ENCODE peak calls at places on chromosome 3, in eight cellular contexts. One of them, this sample, is unnamed.

GRCh38 chr3:57060089-57060829 is at the start of gene SPATA12:
- DNase-seq in GM23248: peak; percentile 96
- DNase-seq in GM13976: no peak
- DNase-seq in DMS153: peak; percentile 41
- DNase-seq in iPS-NIHi11: peak; percentile 92
- DNase-seq in HEK293T: peak; percentile 47
- DNase-seq in activated CD8-positive, alpha-beta memory T cell treated with anti-CD3 and anti-CD28 coated beads for 48 hours: no peak
- DNase-seq in bronchial epithelial cell: peak; percentile 98
- DNase-seq in this sample: peak; percentile 80

GRCh38 chr3:32143849-32144757 is 37.7 kb downstream of the GPD1L start:
- DNase-seq in activated CD8-positive, alpha-beta memory T cell treated with anti-CD3 and anti-CD28 coated beads for 48 hours: no peak
- DNase-seq in GM23248: peak; percentile 88
- DNase-seq in bronchial epithelial cell: peak; percentile 93
- DNase-seq in HEK293T: peak; percentile 77
- DNase-seq in DMS153: no peak
- DNase-seq in iPS-NIHi11: peak; percentile 78
- DNase-seq in GM13976: peak; percentile 63
- DNase-seq in this sample: peak; percentile 96

GRCh38 chr3:139538733-139539132 is 809 bp downstream of the RBP1 start:
- DNase-seq in GM13976: no peak
- DNase-seq in iPS-NIHi11: no peak
- DNase-seq in DMS153: no peak
- DNase-seq in HEK293T: no peak
- DNase-seq in activated CD8-positive, alpha-beta memory T cell treated with anti-CD3 and anti-CD28 coated beads for 48 hours: no peak
- DNase-seq in GM23248: no peak
- DNase-seq in bronchial epithelial cell: no peak
- DNase-seq in this sample: peak; percentile 10

GRCh38 chr3:125121246-125122010 is 65.6 kb upstream of the HEG1 start:
- DNase-seq in HEK293T: no peak
- DNase-seq in bronchial epithelial cell: no peak
- DNase-seq in activated CD8-positive, alpha-beta memory T cell treated with anti-CD3 and anti-CD28 coated beads for 48 hours: no peak
- DNase-seq in iPS-NIHi11: no peak
- DNase-seq in GM23248: no peak
- DNase-seq in DMS153: no peak
- DNase-seq in GM13976: peak; percentile 74
- DNase-seq in this sample: no peak

GRCh38 chr3:125440559-125440955 is 65.4 kb upstream of the ZNF148 start:
- DNase-seq in DMS153: no peak
- DNase-seq in activated CD8-positive, alpha-beta memory T cell treated with anti-CD3 and anti-CD28 coated beads for 48 hours: no peak
- DNase-seq in bronchial epithelial cell: no peak
- DNase-seq in HEK293T: no peak
- DNase-seq in GM23248: no peak
- DNase-seq in GM13976: no peak
- DNase-seq in iPS-NIHi11: no peak
- DNase-seq in this sample: no peak

GRCh38 chr3:95341314-95341713 is 1278.5 kb downstream of the NSUN3 start:
- DNase-seq in GM13976: no peak
- DNase-seq in activated CD8-positive, alpha-beta memory T cell treated with anti-CD3 and anti-CD28 coated beads for 48 hours: no peak
- DNase-seq in DMS153: no peak
- DNase-seq in bronchial epithelial cell: no peak
- DNase-seq in GM23248: no peak
- DNase-seq in iPS-NIHi11: no peak
- DNase-seq in HEK293T: no peak
- DNase-seq in this sample: no peak

GRCh38 chr3:4395448-4395847 is 71.6 kb downstream of the SUMF1 start:
- DNase-seq in bronchial epithelial cell: no peak
- DNase-seq in activated CD8-positive, alpha-beta memory T cell treated with anti-CD3 and anti-CD28 coated beads for 48 hours: no peak
- DNase-seq in DMS153: no peak
- DNase-seq in HEK293T: no peak
- DNase-seq in GM23248: peak; percentile 21
- DNase-seq in iPS-NIHi11: no peak
- DNase-seq in GM13976: no peak
- DNase-seq in this sample: no peak

GRCh38 chr3:58237238-58237939 is at the start of gene ABHD6:
- DNase-seq in bronchial epithelial cell: no peak
- DNase-seq in activated CD8-positive, alpha-beta memory T cell treated with anti-CD3 and anti-CD28 coated beads for 48 hours: peak; percentile 80
- DNase-seq in iPS-NIHi11: peak; percentile 93
- DNase-seq in GM23248: peak; percentile 86
- DNase-seq in HEK293T: peak; percentile 88
- DNase-seq in DMS153: no peak
- DNase-seq in GM13976: peak; percentile 92
- DNase-seq in this sample: peak; percentile 76

GRCh38 chr3:187507266-187507665 is 139.1 kb downstream of the RTP4 start:
- DNase-seq in activated CD8-positive, alpha-beta memory T cell treated with anti-CD3 and anti-CD28 coated beads for 48 hours: no peak
- DNase-seq in DMS153: no peak
- DNase-seq in bronchial epithelial cell: peak; percentile 37
- DNase-seq in HEK293T: no peak
- DNase-seq in GM13976: no peak
- DNase-seq in GM23248: no peak
- DNase-seq in iPS-NIHi11: no peak
- DNase-seq in this sample: no peak

GRCh38 chr3:179027326-179027900 is 44.2 kb downstream of the ZMAT3 start:
- DNase-seq in DMS153: no peak
- DNase-seq in GM23248: peak; percentile 35
- DNase-seq in GM13976: no peak
- DNase-seq in iPS-NIHi11: no peak
- DNase-seq in bronchial epithelial cell: no peak
- DNase-seq in HEK293T: no peak
- DNase-seq in activated CD8-positive, alpha-beta memory T cell treated with anti-CD3 and anti-CD28 coated beads for 48 hours: no peak
- DNase-seq in this sample: no peak

GRCh38 chr3:2921903-2922302 is 188.3 kb downstream of the IL5RA start:
- DNase-seq in bronchial epithelial cell: peak; percentile 4
- DNase-seq in GM23248: peak; percentile 5
- DNase-seq in HEK293T: no peak
- DNase-seq in DMS153: no peak
- DNase-seq in GM13976: peak; percentile 45
- DNase-seq in iPS-NIHi11: peak; percentile 7
- DNase-seq in activated CD8-positive, alpha-beta memory T cell treated with anti-CD3 and anti-CD28 coated beads for 48 hours: no peak
- DNase-seq in this sample: peak; percentile 11

GRCh38 chr3:184637705-184638104 is 74.2 kb downstream of the MAGEF1 start:
- DNase-seq in HEK293T: no peak
- DNase-seq in GM13976: no peak
- DNase-seq in bronchial epithelial cell: no peak
- DNase-seq in activated CD8-positive, alpha-beta memory T cell treated with anti-CD3 and anti-CD28 coated beads for 48 hours: no peak
- DNase-seq in iPS-NIHi11: no peak
- DNase-seq in DMS153: no peak
- DNase-seq in GM23248: no peak
- DNase-seq in this sample: no peak

GRCh38 chr3:197154-197855 is 742 bp downstream of the CHL1 start:
- DNase-seq in GM13976: peak; percentile 44
- DNase-seq in activated CD8-positive, alpha-beta memory T cell treated with anti-CD3 and anti-CD28 coated beads for 48 hours: no peak
- DNase-seq in iPS-NIHi11: peak; percentile 4
- DNase-seq in GM23248: no peak
- DNase-seq in HEK293T: no peak
- DNase-seq in DMS153: no peak
- DNase-seq in bronchial epithelial cell: no peak
- DNase-seq in this sample: no peak

GRCh38 chr3:45659661-45660566 is 29.3 kb upstream of the SACM1L start:
- DNase-seq in GM13976: peak; percentile 53
- DNase-seq in HEK293T: peak; percentile 75
- DNase-seq in bronchial epithelial cell: peak; percentile 66
- DNase-seq in DMS153: no peak
- DNase-seq in activated CD8-positive, alpha-beta memory T cell treated with anti-CD3 and anti-CD28 coated beads for 48 hours: no peak
- DNase-seq in GM23248: peak; percentile 84
- DNase-seq in iPS-NIHi11: peak; percentile 80
- DNase-seq in this sample: peak; percentile 64

GRCh38 chr3:79015854-79016253 is 751.9 kb downstream of the ROBO1 start:
- DNase-seq in activated CD8-positive, alpha-beta memory T cell treated with anti-CD3 and anti-CD28 coated beads for 48 hours: no peak
- DNase-seq in GM23248: no peak
- DNase-seq in iPS-NIHi11: no peak
- DNase-seq in bronchial epithelial cell: no peak
- DNase-seq in HEK293T: no peak
- DNase-seq in GM13976: no peak
- DNase-seq in DMS153: no peak
- DNase-seq in this sample: no peak

GRCh38 chr3:171327441-171328174 is 132.6 kb downstream of the TNIK start:
- DNase-seq in GM23248: no peak
- DNase-seq in HEK293T: no peak
- DNase-seq in DMS153: no peak
- DNase-seq in bronchial epithelial cell: no peak
- DNase-seq in GM13976: no peak
- DNase-seq in activated CD8-positive, alpha-beta memory T cell treated with anti-CD3 and anti-CD28 coated beads for 48 hours: no peak
- DNase-seq in iPS-NIHi11: no peak
- DNase-seq in this sample: no peak

GRCh38 chr3:42191443-42191747 is 74.6 kb downstream of the CCK start:
- DNase-seq in iPS-NIHi11: no peak
- DNase-seq in HEK293T: no peak
- DNase-seq in GM23248: no peak
- DNase-seq in DMS153: no peak
- DNase-seq in bronchial epithelial cell: no peak
- DNase-seq in GM13976: no peak
- DNase-seq in activated CD8-positive, alpha-beta memory T cell treated with anti-CD3 and anti-CD28 coated beads for 48 hours: no peak
- DNase-seq in this sample: no peak

GRCh38 chr3:4270726-4271125 is 32.4 kb upstream of the SETMAR start:
- DNase-seq in DMS153: no peak
- DNase-seq in GM23248: peak; percentile 4
- DNase-seq in activated CD8-positive, alpha-beta memory T cell treated with anti-CD3 and anti-CD28 coated beads for 48 hours: no peak
- DNase-seq in GM13976: peak; percentile 19
- DNase-seq in bronchial epithelial cell: no peak
- DNase-seq in iPS-NIHi11: no peak
- DNase-seq in HEK293T: no peak
- DNase-seq in this sample: no peak

GRCh38 chr3:149813367-149814281 is 609 bp downstream of the RNF13 start:
- DNase-seq in HEK293T: peak; percentile 18
- DNase-seq in bronchial epithelial cell: peak; percentile 71
- DNase-seq in DMS153: no peak
- DNase-seq in GM23248: peak; percentile 81
- DNase-seq in iPS-NIHi11: peak; percentile 44
- DNase-seq in GM13976: peak; percentile 9
- DNase-seq in activated CD8-positive, alpha-beta memory T cell treated with anti-CD3 and anti-CD28 coated beads for 48 hours: peak; percentile 7
- DNase-seq in this sample: peak; percentile 59

GRCh38 chr3:42655331-42655888 is 1.9 kb downstream of the ZBTB47 start:
- DNase-seq in activated CD8-positive, alpha-beta memory T cell treated with anti-CD3 and anti-CD28 coated beads for 48 hours: no peak
- DNase-seq in DMS153: no peak
- DNase-seq in GM13976: peak; percentile 42
- DNase-seq in HEK293T: no peak
- DNase-seq in GM23248: peak; percentile 59
- DNase-seq in bronchial epithelial cell: no peak
- DNase-seq in iPS-NIHi11: peak; percentile 50
- DNase-seq in this sample: no peak

GRCh38 chr3:188370081-188370830 is 216.3 kb downstream of the LPP start:
- DNase-seq in activated CD8-positive, alpha-beta memory T cell treated with anti-CD3 and anti-CD28 coated beads for 48 hours: no peak
- DNase-seq in DMS153: no peak
- DNase-seq in GM23248: no peak
- DNase-seq in HEK293T: no peak
- DNase-seq in bronchial epithelial cell: peak; percentile 46
- DNase-seq in iPS-NIHi11: no peak
- DNase-seq in GM13976: no peak
- DNase-seq in this sample: peak; percentile 36

GRCh38 chr3:130929827-130930226 is 35.9 kb downstream of the ATP2C1 start:
- DNase-seq in HEK293T: no peak
- DNase-seq in iPS-NIHi11: no peak
- DNase-seq in DMS153: no peak
- DNase-seq in bronchial epithelial cell: no peak
- DNase-seq in activated CD8-positive, alpha-beta memory T cell treated with anti-CD3 and anti-CD28 coated beads for 48 hours: no peak
- DNase-seq in GM23248: peak; percentile 36
- DNase-seq in GM13976: no peak
- DNase-seq in this sample: no peak

GRCh38 chr3:45756055-45756454 is 40.3 kb downstream of the SLC6A20 start:
- DNase-seq in iPS-NIHi11: no peak
- DNase-seq in GM23248: no peak
- DNase-seq in bronchial epithelial cell: no peak
- DNase-seq in activated CD8-positive, alpha-beta memory T cell treated with anti-CD3 and anti-CD28 coated beads for 48 hours: no peak
- DNase-seq in GM13976: no peak
- DNase-seq in HEK293T: no peak
- DNase-seq in DMS153: no peak
- DNase-seq in this sample: no peak

GRCh38 chr3:102181202-102181920 is 253.5 kb upstream of the ZPLD1 start:
- DNase-seq in GM23248: peak; percentile 78
- DNase-seq in GM13976: no peak
- DNase-seq in DMS153: peak; percentile 30
- DNase-seq in iPS-NIHi11: peak; percentile 39
- DNase-seq in activated CD8-positive, alpha-beta memory T cell treated with anti-CD3 and anti-CD28 coated beads for 48 hours: no peak
- DNase-seq in HEK293T: no peak
- DNase-seq in bronchial epithelial cell: no peak
- DNase-seq in this sample: peak; percentile 91

This sample was measured in cardiac muscle cell.